ENCODE peak calls at places on chromosomes 13 and 19, in six cellular contexts. H is suprapubic skin, S is IMR-90, X is gastrocnemius medialis, J is uterus, V is ovary. T is an unnamed sample.

GRCh38 chr13:97142452-97142851 is 79.7 kb upstream of the MBNL2 start:
- DNase-seq in H (no peak), S (no peak), J (no peak), V (no peak), X (peak; percentile 22), T (peak; percentile 35)

GRCh38 chr19:52600639-52601024 is 30.5 kb downstream of the ZNF701 start:
- DNase-seq in X (no peak), H (peak; percentile 63), J (no peak), V (no peak), S (peak; percentile 3), T (no peak)

GRCh38 chr19:53982611-53983010 is 8.8 kb upstream of the CACNG6 start:
- DNase-seq in S (no peak), V (no peak), X (peak; percentile 52), J (peak; percentile 27), H (no peak), T (peak; percentile 45)

GRCh38 chr13:112330066-112330465 is 46.1 kb upstream of the SPACA7 start:
- DNase-seq in V (no peak), X (no peak), S (no peak), J (no peak), H (no peak), T (no peak)

GRCh38 chr19:18895828-18896341 is at the start of gene CERS1:
- DNase-seq in X (no peak), V (no peak), J (no peak), S (no peak), H (no peak), T (no peak)

GRCh38 chr19:43636121-43636683 is 3.4 kb downstream of the CADM4 start:
- DNase-seq in X (no peak), H (peak; percentile 53), S (no peak), J (no peak), V (no peak), T (no peak)

GRCh38 chr13:34038326-34039068 is 220.5 kb downstream of the RFC3 start:
- DNase-seq in V (no peak), X (no peak), H (no peak), J (no peak), S (no peak), T (no peak)

GRCh38 chr19:29217591-29217990 is 4.6 kb upstream of the UQCRFS1 start:
- DNase-seq in H (no peak), S (no peak), X (no peak), J (no peak), V (no peak), T (no peak)

GRCh38 chr19:35462476-35462953 is 14.5 kb downstream of the FFAR2 start:
- DNase-seq in X (no peak), H (no peak), S (no peak), J (no peak), V (no peak), T (no peak)

GRCh38 chr19:44925114-44925891 is 10.9 kb downstream of the APOC1 start:
- DNase-seq in J (peak; percentile 49), S (peak; percentile 49), X (peak; percentile 82), V (peak; percentile 88), H (peak; percentile 92), T (peak; percentile 97)

GRCh38 chr13:99605417-99606321 is 104.4 kb downstream of the TM9SF2 start:
- DNase-seq in S (no peak), J (peak; percentile 31), V (peak; percentile 32), X (peak; percentile 58), H (no peak), T (peak; percentile 89)

GRCh38 chr13:31545616-31546015 is 193.7 kb upstream of the RXFP2 start:
- DNase-seq in J (no peak), V (no peak), H (no peak), X (no peak), S (no peak), T (no peak)

GRCh38 chr13:111907341-111907880 is 159.5 kb upstream of the SOX1 start:
- DNase-seq in V (no peak), H (no peak), S (no peak), X (no peak), J (no peak), T (no peak)

GRCh38 chr19:35959040-35959967 is 23.1 kb downstream of the LRFN3 start:
- DNase-seq in S (no peak), V (no peak), J (peak; percentile 35), X (no peak), H (no peak), T (peak; percentile 63)

GRCh38 chr19:4144666-4145261 is 8.7 kb upstream of the CREB3L3 start:
- DNase-seq in H (no peak), J (no peak), X (no peak), V (no peak), S (peak; percentile 43), T (no peak)

GRCh38 chr19:12364391-12365093 is 941 bp downstream of the ZNF442 start:
- DNase-seq in V (peak; percentile 35), S (peak; percentile 4), H (peak; percentile 66), X (peak; percentile 19), J (peak; percentile 18), T (peak; percentile 50)

GRCh38 chr19:47226426-47227346 is 4.3 kb downstream of the BBC3 start:
- DNase-seq in X (peak; percentile 95), S (peak; percentile 67), H (peak; percentile 94), V (peak; percentile 75), J (peak; percentile 75), T (peak; percentile 95)

GRCh38 chr13:41058229-41059070 is 2.9 kb upstream of the WBP4 start:
- DNase-seq in H (no peak), V (no peak), X (no peak), J (no peak), S (peak; percentile 4), T (no peak)

GRCh38 chr13:95573226-95573625 is 20.7 kb downstream of the CLDN10 start:
- DNase-seq in V (no peak), S (peak; percentile 11), H (no peak), J (no peak), X (no peak), T (no peak)

GRCh38 chr13:75761373-75761772 is 125.2 kb downstream of the LMO7 start:
- DNase-seq in S (no peak), H (no peak), J (no peak), V (no peak), X (no peak), T (no peak)

GRCh38 chr19:57192064-57192395 is 730 bp downstream of the ZNF264 start:
- DNase-seq in S (peak; percentile 4), J (no peak), H (no peak), X (no peak), V (no peak), T (no peak)

GRCh38 chr19:55251296-55252081 is 7.3 kb downstream of the PPP6R1 start:
- DNase-seq in V (no peak), S (peak; percentile 16), J (no peak), H (no peak), X (no peak), T (no peak)

GRCh38 chr13:110615322-110616102 is at the start of gene NAXD:
- DNase-seq in S (peak; percentile 93), X (peak; percentile 94), H (peak; percentile 95), V (peak; percentile 94), J (peak; percentile 91), T (peak; percentile 96)

GRCh38 chr13:24670174-24670573 is 10.0 kb upstream of the ATP12A start:
- DNase-seq in X (no peak), J (no peak), S (no peak), V (no peak), H (no peak), T (peak; percentile 22)

GRCh38 chr13:111370570-111371150 is 50.2 kb downstream of the TEX29 start:
- DNase-seq in H (no peak), X (no peak), S (no peak), J (no peak), V (no peak), T (no peak)

DNA sequence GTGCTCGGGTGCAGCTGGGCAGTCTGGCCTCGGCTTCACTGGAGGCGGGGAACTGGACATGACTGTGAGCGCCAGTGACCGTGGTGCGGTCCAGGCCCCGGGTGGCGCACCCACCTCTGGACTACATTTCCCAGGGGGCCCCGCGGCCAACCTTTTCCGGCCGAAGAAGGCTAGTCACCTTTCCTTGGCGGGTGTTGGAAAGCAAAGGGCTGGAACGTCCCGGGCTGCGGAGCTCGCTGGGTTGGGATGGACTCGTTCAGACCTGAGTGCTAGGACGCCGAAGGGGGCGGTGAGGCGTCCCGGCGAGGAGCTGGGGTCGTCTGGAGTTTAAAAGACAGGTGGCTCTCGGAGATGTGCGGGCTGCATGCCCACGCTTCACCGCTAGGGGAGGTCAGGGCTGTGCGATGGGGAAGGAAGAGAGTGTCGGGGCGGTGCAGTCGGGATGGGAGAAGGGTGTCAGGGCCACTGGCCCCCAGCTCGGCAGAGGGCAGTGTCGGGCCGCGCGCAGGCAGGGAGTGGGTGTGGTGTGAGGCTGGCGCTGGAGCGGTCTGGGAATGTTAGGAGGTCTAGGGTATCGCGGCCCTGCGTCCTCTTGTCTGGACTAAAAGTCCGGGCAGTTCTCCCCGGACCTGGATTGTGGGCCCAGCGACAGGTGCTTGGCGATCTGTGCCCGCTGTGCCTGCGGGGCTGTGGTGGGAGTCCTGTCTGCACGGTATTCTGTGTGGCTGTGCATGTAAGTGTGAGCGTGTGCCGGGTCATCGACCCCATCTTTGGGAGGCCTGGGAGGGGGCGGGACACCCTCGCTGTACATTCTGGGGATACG is 57.1 kb downstream of the ZNF568 start:
- DNase-seq in S (peak; percentile 50), H (peak; percentile 78), J (peak; percentile 79), X (peak; percentile 61), V (peak; percentile 77), T (peak; percentile 85)
- TF ChIP-seq POLR2A in S (no peak), H (no peak), J (no peak), X (no peak), V (no peak), T (no peak)

GRCh38 chr19:58551123-58551497 is 3.8 kb downstream of the CHMP2A start:
- DNase-seq in S (no peak), J (no peak), X (no peak), V (no peak), H (peak; percentile 43), T (no peak)

GRCh38 chr19:58549664-58550361 is 5.1 kb downstream of the CHMP2A start:
- DNase-seq in J (no peak), S (no peak), V (no peak), X (no peak), H (peak; percentile 49), T (no peak)

GRCh38 chr19:58550362-58551122 is 4.4 kb downstream of the CHMP2A start:
- DNase-seq in V (no peak), X (no peak), H (peak; percentile 60), S (no peak), J (no peak), T (no peak)

GRCh38 chr19:58552655-58553054 is 2.2 kb downstream of the CHMP2A start:
- DNase-seq in S (no peak), J (no peak), H (no peak), X (no peak), V (no peak), T (no peak)

GRCh38 chr19:58551577-58552471 is 3.1 kb downstream of the CHMP2A start:
- DNase-seq in X (no peak), J (no peak), V (no peak), H (peak; percentile 49), S (no peak), T (no peak)
- TF ChIP-seq POLR2A in X (no peak), J (no peak), V (no peak), H (no peak), S (no peak), T (no peak)

DNA sequence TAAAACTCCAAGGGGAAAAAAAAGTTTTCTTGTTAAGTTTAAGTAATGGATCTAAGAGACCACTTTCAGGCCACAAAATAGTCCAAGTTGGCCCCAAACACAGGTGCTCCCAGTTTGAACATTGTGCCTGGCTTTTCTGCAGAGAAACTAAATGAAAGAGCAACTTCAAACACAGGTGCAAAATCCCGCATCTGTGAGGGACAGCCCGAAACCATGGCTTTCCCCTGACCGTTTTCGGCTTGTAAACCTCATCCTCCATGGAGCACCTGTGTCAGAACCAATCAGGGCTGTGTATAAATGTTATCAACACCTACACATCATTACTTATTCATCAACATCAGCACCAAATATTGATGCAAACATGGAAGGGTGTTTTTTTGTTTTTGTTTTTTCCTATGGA is 126.8 kb upstream of the OBI1 start:
- DNase-seq in H (no peak), V (no peak), J (no peak), X (no peak), S (no peak), T (no peak)
- TF ChIP-seq POLR2A in H (no peak), V (no peak), J (no peak), X (no peak), S (no peak), T (no peak)

GRCh38 chr19:42284066-42284501 is 15.0 kb downstream of the CIC start:
- DNase-seq in S (peak; percentile 71), H (peak; percentile 84), X (peak; percentile 80), V (peak; percentile 86), J (peak; percentile 87), T (peak; percentile 90)
- TF ChIP-seq POLR2A in S (peak; percentile 65), H (no peak), X (peak; percentile 77), V (peak; percentile 82), J (peak; percentile 84), T (peak; percentile 59)

T was measured in right lobe of liver.